ENCODE peak calls at places on chromosomes 13 and 19, in six cellular contexts. R, S, C, I, W and N are unnamed samples.

GRCh38 chr13:97225533-97225932 is 3.4 kb downstream of the MBNL2 start:
- DNase-seq in R (no peak), S (no peak), C (no peak), I (no peak), W (peak; percentile 19), N (no peak)

GRCh38 chr19:22784051-22784450 is at the start of gene ZNF99:
- DNase-seq in R (no peak), S (no peak), C (no peak), I (no peak), W (no peak), N (no peak)

GRCh38 chr19:35519291-35519690 is 5.8 kb upstream of the DMKN start:
- DNase-seq in R (no peak), S (no peak), C (no peak), I (no peak), W (no peak), N (peak; percentile 27)

GRCh38 chr19:49217382-49217781 is 59.8 kb downstream of the TRPM4 start:
- DNase-seq in R (peak; percentile 45), S (peak; percentile 87), C (no peak), I (no peak), W (no peak), N (peak; percentile 72)

GRCh38 chr19:2059422-2060201 is 8.6 kb upstream of the MKNK2 start:
- DNase-seq in R (no peak), S (peak; percentile 92), C (no peak), I (peak; percentile 25), W (no peak), N (peak; percentile 61)

GRCh38 chr13:35856721-35857346 is 274.3 kb downstream of the DCLK1 start:
- DNase-seq in R (no peak), S (no peak), C (no peak), I (no peak), W (no peak), N (no peak)

GRCh38 chr13:33536639-33537425 is 251.3 kb upstream of the STARD13 start:
- DNase-seq in R (peak; percentile 19), S (no peak), C (no peak), I (no peak), W (no peak), N (peak; percentile 95)

GRCh38 chr13:68185767-68186166 is 955.6 kb upstream of the PCDH9 start:
- DNase-seq in R (no peak), S (no peak), C (no peak), I (no peak), W (no peak), N (no peak)

GRCh38 chr13:46629811-46630413 is 76.9 kb downstream of the LRCH1 start:
- DNase-seq in R (no peak), S (no peak), C (no peak), I (no peak), W (no peak), N (no peak)

GRCh38 chr19:6417713-6418561 is 6.7 kb downstream of the KHSRP start:
- DNase-seq in R (peak; percentile 72), S (no peak), C (no peak), I (no peak), W (no peak), N (peak; percentile 5)

GRCh38 chr13:111939285-111940278 is 127.4 kb upstream of the SOX1 start:
- DNase-seq in R (no peak), S (no peak), C (no peak), I (no peak), W (no peak), N (no peak)

GRCh38 chr19:31418055-31418454 is 68.8 kb upstream of the TSHZ3 start:
- DNase-seq in R (no peak), S (no peak), C (no peak), I (no peak), W (no peak), N (no peak)

GRCh38 chr19:29690842-29691241 is 24.2 kb downstream of the C19orf12 start:
- DNase-seq in R (no peak), S (no peak), C (no peak), I (peak; percentile 67), W (peak; percentile 54), N (peak; percentile 49)